ENCODE peak calls at places on chromosomes 5 and 9, in ten cellular contexts. S is testis; K is CD8-positive, alpha-beta T cell; O is A673; G is endodermal cell; V is SK-N-MC; B is A549; T is foreskin keratinocyte; A is effector memory CD4-positive, alpha-beta T cell; M is brain microvascular endothelial cell. Y is an unnamed sample.

GRCh38 chr5:136153581-136154236 is 21.1 kb downstream of the SMAD5 start:
- DNase-seq in K (no peak), M (no peak), A (no peak), G (no peak), V (no peak), B (no peak), S (no peak), O (no peak), T (no peak), Y (no peak)

GRCh38 chr9:126690431-126691051 is 76.8 kb downstream of the LMX1B start:
- DNase-seq in V (no peak), S (peak; percentile 59), T (no peak), K (peak; percentile 54), M (no peak), O (peak; percentile 29), B (peak; percentile 51), G (peak; percentile 95), A (no peak), Y (peak; percentile 80)

GRCh38 chr9:114086009-114086408 is 7.9 kb upstream of the AMBP start:
- DNase-seq in A (no peak), B (no peak), S (no peak), O (no peak), V (no peak), T (no peak), G (no peak), M (no peak), K (no peak), Y (no peak)

GRCh38 chr5:74516217-74516636 is 124.3 kb downstream of the ENC1 start:
- DNase-seq in B (peak; percentile 15), O (no peak), K (no peak), T (no peak), A (no peak), M (peak; percentile 43), G (peak; percentile 87), V (no peak), S (no peak), Y (no peak)

GRCh38 chr9:87255437-87256155 is 242.1 kb upstream of the DAPK1 start:
- DNase-seq in O (no peak), S (no peak), M (no peak), G (no peak), A (no peak), T (no peak), K (no peak), B (no peak), V (no peak), Y (no peak)

GRCh38 chr5:19988447-19988846 is 447 bp upstream of the CDH18 start:
- DNase-seq in M (no peak), G (no peak), V (no peak), K (no peak), S (no peak), B (no peak), O (no peak), A (no peak), T (no peak), Y (no peak)

GRCh38 chr5:77379558-77380061 is 112.5 kb downstream of the WDR41 start:
- DNase-seq in O (no peak), G (no peak), A (no peak), V (no peak), K (no peak), S (no peak), T (no peak), B (no peak), M (no peak), Y (no peak)

GRCh38 chr9:4939118-4939561 is 45.9 kb upstream of the JAK2 start:
- DNase-seq in T (no peak), V (no peak), M (no peak), B (no peak), A (no peak), S (no peak), K (no peak), G (no peak), O (no peak), Y (no peak)

GRCh38 chr9:128271512-128271911 is 4.3 kb downstream of the GOLGA2 start:
- DNase-seq in G (no peak), T (no peak), M (no peak), V (no peak), B (no peak), A (no peak), S (no peak), K (no peak), O (no peak), Y (no peak)

GRCh38 chr9:137057545-137057944 is 3.7 kb upstream of the ENTPD2 start:
- DNase-seq in S (no peak), K (no peak), T (no peak), B (no peak), M (no peak), V (no peak), A (no peak), O (no peak), G (no peak), Y (peak; percentile 38)

GRCh38 chr9:4762889-4763521 is 22.0 kb upstream of the AK3 start:
- DNase-seq in A (no peak), T (no peak), B (no peak), K (no peak), S (peak; percentile 26), O (peak; percentile 73), V (no peak), G (peak; percentile 89), M (peak; percentile 20), Y (no peak)

GRCh38 chr5:91556-92263 is at the start of gene PLEKHG4B:
- DNase-seq in K (no peak), V (no peak), B (no peak), M (no peak), T (no peak), G (peak; percentile 95), S (peak; percentile 26), A (no peak), O (peak; percentile 20), Y (peak; percentile 54)

GRCh38 chr5:158245513-158245912 is 386.6 kb upstream of the CLINT1 start:
- DNase-seq in A (no peak), B (no peak), S (no peak), G (no peak), M (no peak), V (no peak), O (no peak), K (no peak), T (no peak), Y (no peak)

GRCh38 chr5:146646441-146646840 is 130.5 kb upstream of the GPR151 start:
- DNase-seq in S (no peak), T (no peak), M (no peak), B (no peak), K (no peak), A (no peak), V (no peak), O (no peak), G (no peak), Y (no peak)

DNA sequence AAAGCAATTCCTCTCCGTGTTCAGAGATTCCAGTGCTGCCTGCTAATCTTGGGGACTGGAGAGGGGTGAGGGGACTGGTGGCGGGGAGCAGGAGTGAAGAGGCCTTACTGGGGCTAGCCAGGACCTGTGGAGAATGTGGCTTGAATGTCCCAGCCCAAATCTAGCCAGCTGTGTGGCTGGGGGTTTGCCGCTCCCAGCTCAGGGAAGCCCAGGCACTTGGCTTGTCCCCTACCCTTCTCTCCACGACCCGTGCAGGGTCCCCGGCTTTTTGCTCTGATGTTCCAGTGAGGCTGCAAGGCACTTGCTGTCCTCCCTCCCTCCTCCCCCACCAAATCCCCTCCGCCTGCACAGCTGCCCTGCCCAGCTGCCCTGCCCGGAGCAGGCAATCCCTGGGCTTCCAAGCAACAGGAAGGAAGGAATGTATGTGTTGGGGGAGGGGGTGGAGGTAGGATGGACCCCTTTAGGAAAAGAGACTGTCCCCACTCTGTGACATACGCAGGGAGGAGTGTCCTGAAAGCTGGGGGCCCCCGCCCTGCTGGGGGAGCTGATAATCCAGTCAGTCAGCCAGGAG is 2.6 kb downstream of the N4BP3 start:
- DNase-seq in K (no peak), G (peak; percentile 82), V (no peak), O (no peak), B (no peak), M (no peak), T (no peak), A (no peak), S (no peak), Y (no peak)
- H3K27ac ChIP-seq in K (peak overlapping the region; percentile 45), G (peak overlapping the region; percentile 94), V (no peak overlapping the region), O (no peak overlapping the region), B (no peak overlapping the region), M (no peak overlapping the region), T (no peak overlapping the region), A (peak overlapping the region; percentile 7), S (no peak overlapping the region), Y (no peak overlapping the region)

DNA sequence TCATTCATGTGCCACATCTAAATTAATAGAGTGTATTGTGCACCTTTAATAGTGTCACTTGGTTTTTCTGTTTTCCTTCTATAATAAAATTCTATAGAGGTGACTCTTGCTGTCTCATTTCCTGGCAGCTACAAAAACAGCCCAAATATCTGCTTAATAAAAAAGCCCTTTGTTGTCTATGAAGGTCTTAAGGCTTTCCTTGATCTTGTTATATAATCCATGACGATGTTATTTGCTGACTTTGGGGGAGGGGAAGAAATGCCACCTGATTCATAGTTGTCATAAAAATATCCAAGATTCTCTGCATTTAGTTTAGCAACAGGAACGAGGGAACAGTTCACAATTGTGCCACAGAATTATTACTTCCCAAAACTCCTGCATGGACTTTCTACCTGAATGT is 31.3 kb downstream of the CPEB4 start:
- DNase-seq in K (no peak), S (no peak), T (peak; percentile 31), O (no peak), M (peak; percentile 12), G (no peak), V (no peak), A (no peak), B (peak; percentile 30), Y (no peak)
- H3K27ac ChIP-seq in K (no peak overlapping the region), S (peak overlapping the region; percentile 77), T (peak overlapping the region; percentile 3), O (no peak overlapping the region), M (peak overlapping the region; percentile 91), G (no peak overlapping the region), V (peak overlapping the region; percentile 98), A (peak overlapping the region; percentile 75), B (peak overlapping the region; percentile 53), Y (peak overlapping the region; percentile 97)

DNA sequence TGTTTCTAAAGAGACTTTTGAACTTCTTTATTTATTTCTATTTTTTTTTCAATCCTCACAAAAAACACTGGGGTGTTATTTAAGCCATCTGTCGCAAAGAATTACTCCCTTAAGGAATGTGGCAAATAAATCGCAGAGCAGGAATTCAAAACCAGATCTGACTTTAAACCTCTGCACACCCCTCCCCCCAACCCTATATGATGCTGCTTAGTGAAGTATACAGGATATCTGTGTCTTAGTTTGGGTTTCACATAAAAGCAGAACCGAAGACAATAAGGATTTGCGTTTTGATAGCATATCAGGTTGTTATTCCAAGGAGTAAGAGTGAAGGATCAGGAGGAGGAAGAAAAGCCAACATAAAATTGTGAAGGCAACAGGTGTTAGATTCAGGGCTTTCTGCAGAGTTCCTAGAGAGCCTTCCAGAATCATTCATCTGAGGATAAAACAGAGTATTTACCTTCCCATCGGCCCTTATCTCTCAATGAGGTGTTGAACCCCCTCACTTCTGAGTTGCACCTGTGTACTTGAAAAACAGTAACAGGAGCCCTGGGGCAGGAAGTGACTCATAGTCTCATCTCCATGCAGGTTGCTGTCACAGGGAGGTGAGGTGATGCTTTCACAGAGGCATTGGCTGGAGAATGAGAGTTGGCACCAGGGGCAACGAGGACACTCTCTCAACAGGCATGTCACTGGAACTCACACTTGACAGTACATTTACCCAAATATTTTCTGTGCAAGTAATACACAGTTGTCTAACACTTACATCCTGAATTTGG is 33.5 kb upstream of the DMRT3 start:
- DNase-seq in V (no peak), O (no peak), G (peak; percentile 70), S (no peak), T (no peak), M (no peak), A (no peak), B (no peak), K (no peak), Y (no peak)
- H3K27ac ChIP-seq in V (no peak overlapping the region), O (no peak overlapping the region), G (no peak overlapping the region), S (no peak overlapping the region), T (no peak overlapping the region), M (no peak overlapping the region), A (no peak overlapping the region), B (no peak overlapping the region), K (no peak overlapping the region), Y (no peak overlapping the region)

GRCh38 chr5:123950701-123951100 is 438.7 kb downstream of the CSNK1G3 start:
- DNase-seq in V (no peak), M (no peak), B (no peak), G (no peak), K (no peak), O (no peak), T (no peak), S (no peak), A (no peak), Y (no peak)
- H3K27ac ChIP-seq in V (no peak overlapping the region), M (no peak overlapping the region), B (no peak overlapping the region), G (no peak overlapping the region), K (no peak overlapping the region), O (no peak overlapping the region), T (no peak overlapping the region), S (no peak overlapping the region), A (no peak overlapping the region), Y (no peak overlapping the region)

Y was measured in WERI-Rb-1.